ENCODE peak calls at places on chromosomes 1 and 21, in four cellular contexts. One of them, this sample, is unnamed.

GRCh38 chr1:28436211-28436769 is 66.8 kb downstream of the PHACTR4 start:
- ATAC-seq in upper lobe of left lung: no peak
- ATAC-seq in K562: peak; percentile 55
- ATAC-seq in Panc1: no peak
- ATAC-seq in this sample: no peak

GRCh38 chr1:229196404-229197224 is 74.3 kb upstream of the RAB4A start:
- ATAC-seq in Panc1: no peak
- ATAC-seq in upper lobe of left lung: no peak
- ATAC-seq in K562: no peak
- ATAC-seq in this sample: no peak

GRCh38 chr1:230185076-230186001 is 118.3 kb downstream of the GALNT2 start:
- ATAC-seq in K562: peak; percentile 46
- ATAC-seq in upper lobe of left lung: peak; percentile 37
- ATAC-seq in Panc1: peak; percentile 68
- ATAC-seq in this sample: no peak

GRCh38 chr1:68057564-68057963 is 7.1 kb upstream of the DIRAS3 start:
- ATAC-seq in upper lobe of left lung: no peak
- ATAC-seq in Panc1: no peak
- ATAC-seq in K562: peak; percentile 95
- ATAC-seq in this sample: no peak

GRCh38 chr1:87044840-87045239 is 130.4 kb downstream of the HS2ST1 start:
- ATAC-seq in K562: no peak
- ATAC-seq in Panc1: no peak
- ATAC-seq in upper lobe of left lung: no peak
- ATAC-seq in this sample: no peak

GRCh38 chr1:166384948-166385347 is 218.1 kb upstream of the FAM78B start:
- ATAC-seq in K562: no peak
- ATAC-seq in upper lobe of left lung: no peak
- ATAC-seq in Panc1: no peak
- ATAC-seq in this sample: no peak

GRCh38 chr1:93766451-93766850 is 84.8 kb upstream of the BCAR3 start:
- ATAC-seq in K562: no peak
- ATAC-seq in upper lobe of left lung: no peak
- ATAC-seq in Panc1: no peak
- ATAC-seq in this sample: no peak

GRCh38 chr1:113389356-113389952 is 861 bp upstream of the MAGI3 start:
- ATAC-seq in upper lobe of left lung: no peak
- ATAC-seq in K562: no peak
- ATAC-seq in Panc1: no peak
- ATAC-seq in this sample: peak; percentile 0

GRCh38 chr1:81832573-81832972 is 31.8 kb downstream of the ADGRL2 start:
- ATAC-seq in K562: no peak
- ATAC-seq in upper lobe of left lung: no peak
- ATAC-seq in Panc1: peak; percentile 72
- ATAC-seq in this sample: peak; percentile 28

GRCh38 chr1:115324649-115325420 is 13.2 kb downstream of the NGF start:
- ATAC-seq in upper lobe of left lung: no peak
- ATAC-seq in Panc1: no peak
- ATAC-seq in K562: no peak
- ATAC-seq in this sample: no peak

GRCh38 chr1:115326419-115326818 is 11.6 kb downstream of the NGF start:
- ATAC-seq in K562: no peak
- ATAC-seq in Panc1: no peak
- ATAC-seq in upper lobe of left lung: no peak
- ATAC-seq in this sample: no peak

GRCh38 chr1:115323366-115324004 is 14.6 kb downstream of the NGF start:
- ATAC-seq in upper lobe of left lung: no peak
- ATAC-seq in Panc1: no peak
- ATAC-seq in K562: no peak
- ATAC-seq in this sample: no peak

GRCh38 chr1:115327270-115327669 is 10.8 kb downstream of the NGF start:
- ATAC-seq in K562: no peak
- ATAC-seq in upper lobe of left lung: no peak
- ATAC-seq in Panc1: no peak
- ATAC-seq in this sample: no peak

DNA sequence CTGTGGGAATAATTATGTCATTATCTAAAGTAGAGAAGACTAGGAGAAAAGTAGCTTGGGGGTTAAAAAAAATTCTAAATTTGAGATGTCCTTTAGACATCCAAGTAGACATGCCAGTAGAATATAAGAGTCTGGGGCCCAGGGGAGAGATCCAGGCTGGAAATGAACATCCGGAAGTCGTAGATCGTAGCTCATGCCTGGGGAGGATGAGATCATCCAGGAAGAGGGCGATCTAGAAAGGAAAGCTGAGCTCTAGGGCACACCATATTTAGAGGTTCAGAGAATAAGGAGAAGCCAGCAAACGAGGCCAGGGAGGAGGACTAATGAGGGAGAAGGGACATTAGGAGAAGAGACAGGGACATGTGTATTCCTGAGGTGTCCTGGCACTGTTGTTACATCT is 12.2 kb downstream of the NGF start:
- ATAC-seq in K562: no peak
- ATAC-seq in upper lobe of left lung: no peak
- ATAC-seq in Panc1: no peak
- ATAC-seq in this sample: no peak
- H3K27ac ChIP-seq in K562: no peak overlapping the region
- H3K27ac ChIP-seq in upper lobe of left lung: no peak overlapping the region
- H3K27ac ChIP-seq in Panc1: no peak overlapping the region
- H3K27ac ChIP-seq in this sample: no peak overlapping the region

GRCh38 chr1:153532769-153533599 is 2.8 kb downstream of the S100A6 start:
- ATAC-seq in Panc1: peak; percentile 61
- ATAC-seq in upper lobe of left lung: peak; percentile 79
- ATAC-seq in K562: peak; percentile 94
- ATAC-seq in this sample: peak; percentile 60
- TF ChIP-seq POLR2AphosphoS5 in Panc1: peak; percentile 52
- TF ChIP-seq POLR2AphosphoS5 in upper lobe of left lung: peak; percentile 56
- TF ChIP-seq POLR2AphosphoS5 in K562: no peak
- TF ChIP-seq POLR2AphosphoS5 in this sample: peak; percentile 51

DNA sequence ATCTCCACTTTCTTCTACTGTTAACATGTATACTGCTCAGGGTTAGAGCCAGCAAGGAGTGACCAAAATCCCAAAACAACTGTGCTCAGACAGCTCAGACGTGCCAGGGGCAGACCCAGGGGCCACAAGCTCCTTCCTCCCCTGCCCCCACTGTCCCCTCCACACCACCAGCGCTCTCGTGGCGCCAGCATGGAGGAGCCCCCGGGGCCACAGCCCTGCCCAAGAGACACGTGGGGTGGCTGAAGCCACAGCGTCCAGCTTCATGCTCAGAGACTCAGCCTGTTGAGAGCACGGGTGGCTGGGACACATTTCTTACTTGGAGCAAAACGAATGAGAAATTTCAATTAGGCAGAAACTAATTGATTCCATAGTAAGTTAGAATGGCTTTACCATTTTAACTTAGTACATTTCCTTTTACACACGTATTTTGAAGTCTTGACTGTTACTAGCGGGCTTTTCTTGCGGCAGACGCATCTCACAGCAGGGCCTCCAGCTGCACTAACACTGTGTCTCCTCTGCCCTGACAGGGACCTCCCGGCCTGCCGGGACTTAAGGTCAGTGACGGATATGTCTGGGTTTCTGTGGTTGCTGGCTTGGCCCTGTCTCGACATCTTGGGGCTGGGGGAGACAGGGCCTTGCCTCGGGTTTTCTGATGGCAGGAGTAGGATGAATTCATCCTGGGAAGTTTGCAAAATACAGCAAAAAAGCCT is 54.2 kb downstream of the SLC19A1 start:
- ATAC-seq in upper lobe of left lung: no peak
- ATAC-seq in K562: peak; percentile 42
- ATAC-seq in Panc1: peak; percentile 5
- ATAC-seq in this sample: no peak
- H3K27ac ChIP-seq in upper lobe of left lung: no peak overlapping the region
- H3K27ac ChIP-seq in K562: no peak overlapping the region
- H3K27ac ChIP-seq in Panc1: peak overlapping the region; percentile 74
- H3K27ac ChIP-seq in this sample: no peak overlapping the region

GRCh38 chr21:17435565-17436543 is 77.0 kb upstream of the CXADR start:
- ATAC-seq in upper lobe of left lung: no peak
- ATAC-seq in K562: no peak
- ATAC-seq in Panc1: no peak
- ATAC-seq in this sample: no peak

GRCh38 chr21:17441370-17441769 is 71.5 kb upstream of the CXADR start:
- ATAC-seq in upper lobe of left lung: peak; percentile 40
- ATAC-seq in K562: no peak
- ATAC-seq in Panc1: no peak
- ATAC-seq in this sample: no peak

GRCh38 chr21:17436626-17437111 is 76.2 kb upstream of the CXADR start:
- ATAC-seq in upper lobe of left lung: no peak
- ATAC-seq in Panc1: no peak
- ATAC-seq in K562: no peak
- ATAC-seq in this sample: no peak

GRCh38 chr21:17440955-17441354 is 71.9 kb upstream of the CXADR start:
- ATAC-seq in upper lobe of left lung: no peak
- ATAC-seq in K562: no peak
- ATAC-seq in Panc1: no peak
- ATAC-seq in this sample: no peak

DNA sequence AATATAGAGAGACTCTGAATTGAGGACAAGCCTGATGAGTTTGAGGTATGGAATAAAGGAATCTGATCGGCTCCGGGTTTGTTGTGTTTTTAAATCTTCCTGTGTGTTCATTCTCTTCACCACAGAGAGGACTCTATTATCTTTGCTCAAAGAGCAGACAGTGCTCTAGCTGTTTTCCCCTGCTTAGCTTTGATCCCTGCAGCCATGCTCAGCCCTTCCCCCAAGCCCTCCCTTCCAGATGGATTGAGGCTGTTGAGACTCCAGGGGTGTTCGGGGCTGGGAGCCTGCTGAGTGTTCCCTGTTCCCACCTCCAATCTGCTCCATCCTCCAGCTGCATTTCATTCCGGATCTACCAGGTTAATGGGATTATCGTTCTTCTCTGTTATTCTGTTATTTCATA is 74.2 kb upstream of the CXADR start:
- ATAC-seq in K562: no peak
- ATAC-seq in upper lobe of left lung: no peak
- ATAC-seq in Panc1: no peak
- ATAC-seq in this sample: no peak
- TF ChIP-seq POLR2AphosphoS5 in K562: no peak
- TF ChIP-seq POLR2AphosphoS5 in upper lobe of left lung: no peak
- TF ChIP-seq POLR2AphosphoS5 in Panc1: no peak
- TF ChIP-seq POLR2AphosphoS5 in this sample: no peak

GRCh38 chr1:205237526-205238484 is 10.1 kb downstream of the TMCC2 start:
- ATAC-seq in K562: peak; percentile 80
- ATAC-seq in Panc1: no peak
- ATAC-seq in upper lobe of left lung: no peak
- ATAC-seq in this sample: no peak

GRCh38 chr1:205240569-205240968 is 12.8 kb downstream of the TMCC2 start:
- ATAC-seq in K562: no peak
- ATAC-seq in upper lobe of left lung: no peak
- ATAC-seq in Panc1: no peak
- ATAC-seq in this sample: no peak

GRCh38 chr1:205241366-205242030 is 13.8 kb downstream of the TMCC2 start:
- ATAC-seq in K562: no peak
- ATAC-seq in upper lobe of left lung: no peak
- ATAC-seq in Panc1: no peak
- ATAC-seq in this sample: no peak

GRCh38 chr1:205240118-205240517 is 12.4 kb downstream of the TMCC2 start:
- ATAC-seq in K562: no peak
- ATAC-seq in upper lobe of left lung: no peak
- ATAC-seq in Panc1: no peak
- ATAC-seq in this sample: no peak

GRCh38 chr1:205239078-205239477 is 11.3 kb downstream of the TMCC2 start:
- ATAC-seq in Panc1: no peak
- ATAC-seq in upper lobe of left lung: no peak
- ATAC-seq in K562: no peak
- ATAC-seq in this sample: no peak
- H3K27ac ChIP-seq in Panc1: no peak overlapping the region
- H3K27ac ChIP-seq in upper lobe of left lung: peak overlapping the region; percentile 35
- H3K27ac ChIP-seq in K562: no peak overlapping the region
- H3K27ac ChIP-seq in this sample: no peak overlapping the region

GRCh38 chr1:46491500-46492268 is 2.0 kb downstream of the DMBX1 start:
- ATAC-seq in Panc1: no peak
- ATAC-seq in K562: no peak
- ATAC-seq in upper lobe of left lung: no peak
- ATAC-seq in this sample: no peak

GRCh38 chr1:46489638-46490602 is at the start of gene DMBX1:
- ATAC-seq in upper lobe of left lung: no peak
- ATAC-seq in Panc1: peak; percentile 91
- ATAC-seq in K562: peak; percentile 87
- ATAC-seq in this sample: peak; percentile 12

GRCh38 chr1:46492269-46492853 is 2.7 kb downstream of the DMBX1 start:
- ATAC-seq in upper lobe of left lung: no peak
- ATAC-seq in K562: no peak
- ATAC-seq in Panc1: no peak
- ATAC-seq in this sample: no peak

GRCh38 chr1:46489169-46489637 is 433 bp upstream of the DMBX1 start:
- ATAC-seq in K562: peak; percentile 12
- ATAC-seq in upper lobe of left lung: no peak
- ATAC-seq in Panc1: peak; percentile 35
- ATAC-seq in this sample: no peak

DNA sequence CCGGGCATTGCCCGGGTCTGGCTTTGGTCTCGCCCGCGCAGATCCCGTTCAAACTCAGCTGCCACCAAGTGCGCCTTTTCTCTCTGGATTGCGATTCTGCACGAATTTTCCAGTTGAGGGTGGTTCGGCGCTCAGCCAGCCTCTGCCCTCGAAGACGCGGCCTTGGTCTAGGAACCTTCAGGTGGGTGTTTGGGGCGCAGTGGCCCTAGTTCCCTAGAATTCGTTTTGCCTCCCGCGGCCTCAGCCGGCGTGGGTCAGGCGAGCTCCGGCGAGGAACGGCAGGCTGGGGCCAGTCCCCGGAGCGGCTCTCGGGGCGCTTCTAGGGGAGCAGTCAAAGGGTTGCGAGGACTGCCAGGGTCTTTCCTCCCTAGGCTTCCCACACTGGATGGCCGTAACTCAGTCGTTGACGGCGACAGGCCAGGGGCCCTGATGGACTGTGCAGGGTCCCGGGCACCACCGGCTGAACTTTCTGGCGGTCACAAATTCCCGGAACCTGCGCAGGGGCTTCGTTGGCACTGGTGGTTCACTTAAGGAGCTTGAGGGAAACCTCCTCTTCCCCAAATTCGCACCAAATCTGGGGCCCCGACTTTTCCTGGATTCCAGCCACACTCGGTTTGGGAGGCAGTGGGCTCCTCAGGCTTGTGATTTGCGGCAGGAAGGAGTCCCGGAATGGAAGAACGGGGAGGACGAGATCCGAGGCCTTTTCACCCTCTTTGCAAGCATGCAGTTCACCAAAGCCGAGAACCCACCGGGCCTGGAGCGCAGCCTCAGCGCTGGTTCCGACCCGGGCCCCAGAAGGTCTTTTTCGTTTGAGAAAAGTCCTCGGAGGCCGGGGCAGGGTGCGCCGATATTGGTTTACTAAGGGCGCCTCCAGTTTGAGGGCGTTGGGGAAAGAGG is 1.2 kb downstream of the DMBX1 start:
- ATAC-seq in K562: no peak
- ATAC-seq in Panc1: no peak
- ATAC-seq in upper lobe of left lung: no peak
- ATAC-seq in this sample: no peak
- TF ChIP-seq POLR2AphosphoS5 in K562: no peak
- TF ChIP-seq POLR2AphosphoS5 in Panc1: no peak
- TF ChIP-seq POLR2AphosphoS5 in upper lobe of left lung: no peak
- TF ChIP-seq POLR2AphosphoS5 in this sample: peak; percentile 73

GRCh38 chr1:8090241-8090702 is 64.2 kb upstream of the ERRFI1 start:
- ATAC-seq in Panc1: peak; percentile 91
- ATAC-seq in upper lobe of left lung: no peak
- ATAC-seq in K562: no peak
- ATAC-seq in this sample: peak; percentile 68
- H3K27ac ChIP-seq in Panc1: peak overlapping the region; percentile 100
- H3K27ac ChIP-seq in upper lobe of left lung: peak overlapping the region; percentile 42
- H3K27ac ChIP-seq in K562: no peak overlapping the region
- H3K27ac ChIP-seq in this sample: peak overlapping the region; percentile 72

This sample was measured in gastroesophageal sphincter.